ENCODE peak calls at places on chromosome 22, in nine cellular contexts. One of them, this sample, is unnamed.

GRCh38 chr22:44369916-44370804 is 57.4 kb upstream of the SHISAL1 start:
- DNase-seq in GM04504: no peak
- DNase-seq in cardiac muscle cell: no peak
- DNase-seq in AG09309: no peak
- DNase-seq in EL: no peak
- DNase-seq in GF-D8: no peak
- DNase-seq in activated CD8-positive, alpha-beta memory T cell treated with anti-CD3 and anti-CD28 coated beads, Interleukin-2, amount 10 ng/mL, durations not matched to agents 7 days and 5 days: no peak
- DNase-seq in HTR-8/SVneo: no peak
- DNase-seq in RPMI7951: no peak
- DNase-seq in this sample: no peak

GRCh38 chr22:23243006-23243573 is 62.8 kb downstream of the BCR start:
- DNase-seq in AG09309: no peak
- DNase-seq in EL: no peak
- DNase-seq in activated CD8-positive, alpha-beta memory T cell treated with anti-CD3 and anti-CD28 coated beads, Interleukin-2, amount 10 ng/mL, durations not matched to agents 7 days and 5 days: peak; percentile 86
- DNase-seq in RPMI7951: no peak
- DNase-seq in GM04504: no peak
- DNase-seq in cardiac muscle cell: peak; percentile 54
- DNase-seq in GF-D8: no peak
- DNase-seq in HTR-8/SVneo: no peak
- DNase-seq in this sample: no peak

GRCh38 chr22:39970742-39971141 is 10.5 kb downstream of the TMA7B start:
- DNase-seq in activated CD8-positive, alpha-beta memory T cell treated with anti-CD3 and anti-CD28 coated beads, Interleukin-2, amount 10 ng/mL, durations not matched to agents 7 days and 5 days: no peak
- DNase-seq in AG09309: no peak
- DNase-seq in HTR-8/SVneo: no peak
- DNase-seq in RPMI7951: no peak
- DNase-seq in EL: no peak
- DNase-seq in cardiac muscle cell: no peak
- DNase-seq in GM04504: no peak
- DNase-seq in GF-D8: no peak
- DNase-seq in this sample: no peak

GRCh38 chr22:45478108-45478771 is 24.4 kb upstream of the FBLN1 start:
- DNase-seq in cardiac muscle cell: no peak
- DNase-seq in GM04504: peak; percentile 55
- DNase-seq in EL: peak; percentile 94
- DNase-seq in GF-D8: no peak
- DNase-seq in activated CD8-positive, alpha-beta memory T cell treated with anti-CD3 and anti-CD28 coated beads, Interleukin-2, amount 10 ng/mL, durations not matched to agents 7 days and 5 days: no peak
- DNase-seq in RPMI7951: no peak
- DNase-seq in HTR-8/SVneo: peak; percentile 64
- DNase-seq in AG09309: peak; percentile 86
- DNase-seq in this sample: no peak

GRCh38 chr22:50731811-50732624 is 6.0 kb upstream of the ACR start:
- DNase-seq in AG09309: no peak
- DNase-seq in activated CD8-positive, alpha-beta memory T cell treated with anti-CD3 and anti-CD28 coated beads, Interleukin-2, amount 10 ng/mL, durations not matched to agents 7 days and 5 days: peak; percentile 51
- DNase-seq in RPMI7951: peak; percentile 34
- DNase-seq in cardiac muscle cell: peak; percentile 56
- DNase-seq in HTR-8/SVneo: peak; percentile 61
- DNase-seq in EL: peak; percentile 40
- DNase-seq in GM04504: no peak
- DNase-seq in GF-D8: no peak
- DNase-seq in this sample: no peak

GRCh38 chr22:30381250-30381649 is 6.0 kb downstream of the RNF215 start:
- DNase-seq in GF-D8: no peak
- DNase-seq in activated CD8-positive, alpha-beta memory T cell treated with anti-CD3 and anti-CD28 coated beads, Interleukin-2, amount 10 ng/mL, durations not matched to agents 7 days and 5 days: peak; percentile 54
- DNase-seq in GM04504: no peak
- DNase-seq in AG09309: no peak
- DNase-seq in RPMI7951: no peak
- DNase-seq in EL: no peak
- DNase-seq in HTR-8/SVneo: no peak
- DNase-seq in cardiac muscle cell: no peak
- DNase-seq in this sample: no peak

GRCh38 chr22:29524440-29525191 is 28.9 kb downstream of the THOC5 start:
- DNase-seq in HTR-8/SVneo: peak; percentile 15
- DNase-seq in AG09309: no peak
- DNase-seq in EL: peak; percentile 40
- DNase-seq in activated CD8-positive, alpha-beta memory T cell treated with anti-CD3 and anti-CD28 coated beads, Interleukin-2, amount 10 ng/mL, durations not matched to agents 7 days and 5 days: peak; percentile 53
- DNase-seq in GF-D8: no peak
- DNase-seq in RPMI7951: peak; percentile 21
- DNase-seq in GM04504: peak; percentile 3
- DNase-seq in cardiac muscle cell: peak; percentile 55
- DNase-seq in this sample: no peak

GRCh38 chr22:22357024-22357868 is 112.7 kb downstream of the VPREB1 start:
- DNase-seq in cardiac muscle cell: peak; percentile 12
- DNase-seq in GM04504: peak; percentile 21
- DNase-seq in AG09309: peak; percentile 2
- DNase-seq in RPMI7951: peak; percentile 51
- DNase-seq in HTR-8/SVneo: peak; percentile 66
- DNase-seq in EL: peak; percentile 66
- DNase-seq in GF-D8: peak; percentile 8
- DNase-seq in activated CD8-positive, alpha-beta memory T cell treated with anti-CD3 and anti-CD28 coated beads, Interleukin-2, amount 10 ng/mL, durations not matched to agents 7 days and 5 days: peak; percentile 89
- DNase-seq in this sample: no peak

GRCh38 chr22:45154383-45154782 is 9.3 kb upstream of the NUP50 start:
- DNase-seq in RPMI7951: no peak
- DNase-seq in GM04504: peak; percentile 34
- DNase-seq in cardiac muscle cell: no peak
- DNase-seq in GF-D8: no peak
- DNase-seq in EL: peak; percentile 41
- DNase-seq in AG09309: peak; percentile 50
- DNase-seq in activated CD8-positive, alpha-beta memory T cell treated with anti-CD3 and anti-CD28 coated beads, Interleukin-2, amount 10 ng/mL, durations not matched to agents 7 days and 5 days: no peak
- DNase-seq in HTR-8/SVneo: no peak
- DNase-seq in this sample: no peak

GRCh38 chr22:20632082-20632481 is 124.7 kb downstream of the MED15 start:
- DNase-seq in RPMI7951: no peak
- DNase-seq in EL: no peak
- DNase-seq in cardiac muscle cell: no peak
- DNase-seq in activated CD8-positive, alpha-beta memory T cell treated with anti-CD3 and anti-CD28 coated beads, Interleukin-2, amount 10 ng/mL, durations not matched to agents 7 days and 5 days: no peak
- DNase-seq in HTR-8/SVneo: no peak
- DNase-seq in GM04504: no peak
- DNase-seq in GF-D8: no peak
- DNase-seq in AG09309: no peak
- DNase-seq in this sample: no peak

GRCh38 chr22:36331912-36332622 is 55.7 kb downstream of the MYH9 start:
- DNase-seq in EL: peak; percentile 80
- DNase-seq in HTR-8/SVneo: no peak
- DNase-seq in GM04504: no peak
- DNase-seq in GF-D8: peak; percentile 56
- DNase-seq in activated CD8-positive, alpha-beta memory T cell treated with anti-CD3 and anti-CD28 coated beads, Interleukin-2, amount 10 ng/mL, durations not matched to agents 7 days and 5 days: peak; percentile 88
- DNase-seq in cardiac muscle cell: no peak
- DNase-seq in AG09309: no peak
- DNase-seq in RPMI7951: peak; percentile 91
- DNase-seq in this sample: no peak

GRCh38 chr22:38176170-38176741 is 5.4 kb downstream of the PLA2G6 start:
- DNase-seq in RPMI7951: peak; percentile 99
- DNase-seq in GM04504: peak; percentile 96
- DNase-seq in AG09309: peak; percentile 60
- DNase-seq in activated CD8-positive, alpha-beta memory T cell treated with anti-CD3 and anti-CD28 coated beads, Interleukin-2, amount 10 ng/mL, durations not matched to agents 7 days and 5 days: peak; percentile 52
- DNase-seq in GF-D8: peak; percentile 80
- DNase-seq in EL: peak; percentile 86
- DNase-seq in cardiac muscle cell: no peak
- DNase-seq in HTR-8/SVneo: no peak
- DNase-seq in this sample: no peak

GRCh38 chr22:45843030-45843429 is 133.9 kb downstream of the WNT7B start:
- DNase-seq in HTR-8/SVneo: no peak
- DNase-seq in activated CD8-positive, alpha-beta memory T cell treated with anti-CD3 and anti-CD28 coated beads, Interleukin-2, amount 10 ng/mL, durations not matched to agents 7 days and 5 days: no peak
- DNase-seq in GM04504: no peak
- DNase-seq in EL: no peak
- DNase-seq in cardiac muscle cell: no peak
- DNase-seq in GF-D8: no peak
- DNase-seq in AG09309: no peak
- DNase-seq in RPMI7951: no peak
- DNase-seq in this sample: no peak

GRCh38 chr22:45970709-45971388 is 6.1 kb downstream of the WNT7B start:
- DNase-seq in GF-D8: no peak
- DNase-seq in EL: peak; percentile 48
- DNase-seq in activated CD8-positive, alpha-beta memory T cell treated with anti-CD3 and anti-CD28 coated beads, Interleukin-2, amount 10 ng/mL, durations not matched to agents 7 days and 5 days: no peak
- DNase-seq in GM04504: no peak
- DNase-seq in cardiac muscle cell: no peak
- DNase-seq in HTR-8/SVneo: no peak
- DNase-seq in AG09309: no peak
- DNase-seq in RPMI7951: peak; percentile 92
- DNase-seq in this sample: no peak

GRCh38 chr22:47157486-47158270 is 395.2 kb downstream of the TBC1D22A start:
- DNase-seq in GM04504: no peak
- DNase-seq in GF-D8: no peak
- DNase-seq in activated CD8-positive, alpha-beta memory T cell treated with anti-CD3 and anti-CD28 coated beads, Interleukin-2, amount 10 ng/mL, durations not matched to agents 7 days and 5 days: no peak
- DNase-seq in cardiac muscle cell: no peak
- DNase-seq in EL: no peak
- DNase-seq in AG09309: no peak
- DNase-seq in HTR-8/SVneo: no peak
- DNase-seq in RPMI7951: no peak
- DNase-seq in this sample: no peak